ENCODE peak calls at places on chromosomes 4 and X, in five cellular contexts. One of them, this sample, is unnamed.

GRCh38 chr4:123398803-123399637 is 2.4 kb downstream of the SPRY1 start:
- DNase-seq in testis: peak
- DNase-seq in tibial artery: peak
- DNase-seq in cardiac muscle cell: peak
- DNase-seq in keratinocyte: no peak
- DNase-seq in this sample: peak

GRCh38 chr4:19580090-19580489 is 671.6 kb upstream of the SLIT2 start:
- DNase-seq in keratinocyte: no peak
- DNase-seq in cardiac muscle cell: peak
- DNase-seq in tibial artery: no peak
- DNase-seq in testis: no peak
- DNase-seq in this sample: no peak

GRCh38 chrX:63503541-63503940 is 152.4 kb upstream of the SPIN4 start:
- DNase-seq in keratinocyte: no peak
- DNase-seq in tibial artery: no peak
- DNase-seq in testis: no peak
- DNase-seq in cardiac muscle cell: peak
- DNase-seq in this sample: peak

GRCh38 chr4:129561886-129562285 is 465.9 kb downstream of the C4orf33 start:
- DNase-seq in cardiac muscle cell: no peak
- DNase-seq in keratinocyte: no peak
- DNase-seq in testis: no peak
- DNase-seq in tibial artery: no peak
- DNase-seq in this sample: no peak

GRCh38 chrX:135652602-135653001 is 60.8 kb upstream of the CT45A1 start:
- DNase-seq in tibial artery: no peak
- DNase-seq in keratinocyte: no peak
- DNase-seq in testis: no peak
- DNase-seq in cardiac muscle cell: no peak
- DNase-seq in this sample: no peak

GRCh38 chr4:145299380-145300076 is 119.1 kb upstream of the OTUD4 start:
- DNase-seq in keratinocyte: peak
- DNase-seq in tibial artery: no peak
- DNase-seq in cardiac muscle cell: peak
- DNase-seq in testis: no peak
- DNase-seq in this sample: no peak

GRCh38 chr4:106529348-106530033 is 160.9 kb upstream of the GIMD1 start:
- DNase-seq in cardiac muscle cell: peak
- DNase-seq in keratinocyte: peak
- DNase-seq in testis: no peak
- DNase-seq in tibial artery: no peak
- DNase-seq in this sample: no peak

GRCh38 chr4:87399148-87399547 is 8.2 kb upstream of the HSD17B11 start:
- DNase-seq in tibial artery: no peak
- DNase-seq in keratinocyte: no peak
- DNase-seq in cardiac muscle cell: no peak
- DNase-seq in testis: no peak
- DNase-seq in this sample: peak

GRCh38 chr4:26384380-26385057 is 63.7 kb downstream of the RBPJ start:
- DNase-seq in cardiac muscle cell: no peak
- DNase-seq in tibial artery: no peak
- DNase-seq in testis: no peak
- DNase-seq in keratinocyte: no peak
- DNase-seq in this sample: no peak

GRCh38 chrX:80511969-80512760 is 91.9 kb downstream of the TENT5D start:
- DNase-seq in testis: peak
- DNase-seq in cardiac muscle cell: peak
- DNase-seq in keratinocyte: no peak
- DNase-seq in tibial artery: no peak
- DNase-seq in this sample: peak

DNA sequence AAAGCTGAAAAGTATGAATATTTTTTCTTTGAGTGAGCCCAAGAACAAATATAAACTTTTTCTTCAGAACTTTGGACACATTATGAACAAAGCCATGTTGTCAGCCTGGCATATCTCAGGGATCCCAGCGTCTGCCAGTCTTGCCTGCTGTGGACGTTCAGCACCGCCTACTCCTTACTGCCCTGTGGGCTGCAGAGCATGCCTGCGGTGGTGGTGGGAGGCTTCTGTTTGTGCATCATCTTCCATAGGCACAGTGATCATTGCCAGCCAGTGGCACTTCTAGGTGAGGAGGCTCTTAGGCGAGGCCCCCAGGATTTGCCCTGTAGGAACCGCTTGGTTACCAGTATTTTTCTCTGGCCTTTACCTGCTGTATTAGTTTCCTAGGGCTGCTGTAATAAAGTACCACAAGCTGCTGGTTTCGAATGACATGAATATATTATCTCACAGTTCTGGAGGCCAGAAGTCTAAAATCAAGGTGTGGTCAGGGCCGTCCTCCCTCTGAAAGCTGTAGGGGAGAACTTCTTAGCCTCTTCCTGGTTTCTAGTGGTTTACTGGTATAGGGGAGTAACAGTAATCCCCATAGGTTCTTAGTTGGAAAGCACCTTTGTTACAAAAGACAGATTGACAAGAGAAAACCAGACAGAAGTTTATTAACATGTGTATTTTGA is 15.4 kb downstream of the ANXA3 start:
- DNase-seq in keratinocyte: no peak
- DNase-seq in testis: no peak
- DNase-seq in tibial artery: no peak
- DNase-seq in cardiac muscle cell: no peak
- DNase-seq in this sample: peak
- H3K27ac ChIP-seq in keratinocyte: peak
- H3K27ac ChIP-seq in testis: no peak
- H3K27ac ChIP-seq in tibial artery: no peak
- H3K27ac ChIP-seq in cardiac muscle cell: no peak
- H3K27ac ChIP-seq in this sample: peak

DNA sequence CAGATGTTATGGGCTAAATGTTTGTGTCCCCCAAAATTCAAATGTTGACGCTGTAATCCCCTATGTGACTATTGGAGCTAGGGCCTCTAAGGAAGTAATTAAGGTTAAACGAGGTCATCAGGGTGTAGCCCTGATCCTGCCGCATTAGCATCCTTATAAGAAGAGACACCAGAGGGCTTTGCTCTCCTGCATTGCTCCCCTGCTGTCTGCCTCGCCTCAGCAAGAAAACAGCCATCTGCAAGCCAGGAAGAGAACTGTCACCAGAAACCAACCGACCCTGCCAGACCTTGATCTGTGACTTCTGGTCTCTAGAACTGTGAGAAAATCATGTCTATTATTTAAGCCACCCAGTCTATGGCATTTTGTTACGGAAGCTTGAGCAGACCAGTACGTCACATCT is 331.9 kb downstream of the DCTD start:
- DNase-seq in cardiac muscle cell: no peak
- DNase-seq in tibial artery: no peak
- DNase-seq in keratinocyte: no peak
- DNase-seq in testis: no peak
- DNase-seq in this sample: peak
- H3K4me3 ChIP-seq in cardiac muscle cell: no peak
- H3K4me3 ChIP-seq in tibial artery: no peak
- H3K4me3 ChIP-seq in keratinocyte: no peak
- H3K4me3 ChIP-seq in testis: no peak
- H3K4me3 ChIP-seq in this sample: no peak

GRCh38 chr4:149031399-149031798 is 589.2 kb upstream of the NR3C2 start:
- DNase-seq in tibial artery: no peak
- DNase-seq in cardiac muscle cell: peak
- DNase-seq in testis: peak
- DNase-seq in keratinocyte: no peak
- DNase-seq in this sample: peak
- TF ChIP-seq CTCF in tibial artery: no peak
- TF ChIP-seq CTCF in cardiac muscle cell: peak
- TF ChIP-seq CTCF in testis: peak
- TF ChIP-seq CTCF in keratinocyte: peak
- TF ChIP-seq CTCF in this sample: peak

GRCh38 chr4:71498002-71498401 is 159.2 kb downstream of the SLC4A4 start:
- DNase-seq in testis: no peak
- DNase-seq in keratinocyte: no peak
- DNase-seq in tibial artery: no peak
- DNase-seq in cardiac muscle cell: peak
- DNase-seq in this sample: no peak

GRCh38 chr4:71497078-71497477 is 158.3 kb downstream of the SLC4A4 start:
- DNase-seq in cardiac muscle cell: no peak
- DNase-seq in keratinocyte: no peak
- DNase-seq in tibial artery: no peak
- DNase-seq in testis: no peak
- DNase-seq in this sample: no peak

GRCh38 chr4:71501992-71502391 is 163.2 kb downstream of the SLC4A4 start:
- DNase-seq in testis: no peak
- DNase-seq in cardiac muscle cell: no peak
- DNase-seq in keratinocyte: no peak
- DNase-seq in tibial artery: no peak
- DNase-seq in this sample: no peak

GRCh38 chr4:71495454-71495853 is 156.6 kb downstream of the SLC4A4 start:
- DNase-seq in testis: no peak
- DNase-seq in tibial artery: no peak
- DNase-seq in cardiac muscle cell: no peak
- DNase-seq in keratinocyte: no peak
- DNase-seq in this sample: no peak

DNA sequence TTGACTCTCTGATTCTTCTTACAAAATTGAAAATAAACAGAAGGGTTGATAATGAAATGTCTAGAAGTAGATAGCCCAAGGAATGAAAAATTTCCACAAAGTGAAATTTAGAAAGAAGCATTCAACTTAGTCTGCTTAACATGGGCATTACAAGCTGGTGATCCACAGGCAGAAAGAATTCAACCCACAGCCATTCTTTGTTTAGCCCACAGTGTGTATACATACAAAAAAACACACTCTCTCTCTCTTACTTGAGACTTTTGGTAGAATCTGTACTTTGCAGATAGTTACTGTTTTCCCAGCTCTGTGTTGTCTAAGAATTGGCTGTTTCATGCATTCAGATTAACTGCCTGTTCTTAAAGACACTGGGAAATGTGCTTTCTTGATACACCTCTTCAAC is 159.8 kb downstream of the SLC4A4 start:
- DNase-seq in cardiac muscle cell: no peak
- DNase-seq in keratinocyte: no peak
- DNase-seq in tibial artery: no peak
- DNase-seq in testis: no peak
- DNase-seq in this sample: no peak
- H3K27ac ChIP-seq in cardiac muscle cell: no peak
- H3K27ac ChIP-seq in keratinocyte: no peak
- H3K27ac ChIP-seq in tibial artery: no peak
- H3K27ac ChIP-seq in testis: no peak
- H3K27ac ChIP-seq in this sample: no peak

GRCh38 chrX:71111851-71112468 is 583 bp upstream of the IL2RG start:
- DNase-seq in tibial artery: no peak
- DNase-seq in testis: no peak
- DNase-seq in keratinocyte: no peak
- DNase-seq in cardiac muscle cell: no peak
- DNase-seq in this sample: no peak
- H3K4me3 ChIP-seq in tibial artery: no peak
- H3K4me3 ChIP-seq in testis: no peak
- H3K4me3 ChIP-seq in keratinocyte: no peak
- H3K4me3 ChIP-seq in cardiac muscle cell: no peak
- H3K4me3 ChIP-seq in this sample: no peak

GRCh38 chr4:181998588-181998987 is 244.6 kb upstream of the TENM3 start:
- DNase-seq in testis: no peak
- DNase-seq in cardiac muscle cell: peak
- DNase-seq in tibial artery: no peak
- DNase-seq in keratinocyte: no peak
- DNase-seq in this sample: no peak
- TF ChIP-seq CTCF in testis: no peak
- TF ChIP-seq CTCF in cardiac muscle cell: peak
- TF ChIP-seq CTCF in tibial artery: no peak
- TF ChIP-seq CTCF in keratinocyte: peak
- TF ChIP-seq CTCF in this sample: peak

DNA sequence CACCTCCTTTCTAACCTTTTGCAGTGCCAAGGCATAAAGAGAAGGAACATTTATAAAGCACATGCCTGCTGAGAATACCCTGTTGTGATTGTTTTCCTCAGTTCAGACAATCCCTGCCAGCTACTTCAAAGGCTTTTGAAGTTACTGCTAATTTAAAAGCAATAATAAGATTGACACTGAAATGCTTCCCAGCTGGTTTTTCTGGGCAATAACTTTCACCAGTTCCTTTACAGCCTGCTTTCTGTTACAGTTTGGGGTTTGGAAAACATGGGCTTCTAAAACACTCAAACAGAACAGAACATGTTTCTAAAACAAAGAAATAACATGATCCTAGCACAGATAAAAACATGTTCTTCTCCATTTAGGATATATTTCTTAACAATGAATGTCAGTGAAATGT is 232.3 kb upstream of the CPEB2 start:
- DNase-seq in keratinocyte: no peak
- DNase-seq in cardiac muscle cell: no peak
- DNase-seq in tibial artery: no peak
- DNase-seq in testis: no peak
- DNase-seq in this sample: no peak
- H3K27ac ChIP-seq in keratinocyte: no peak
- H3K27ac ChIP-seq in cardiac muscle cell: no peak
- H3K27ac ChIP-seq in tibial artery: no peak
- H3K27ac ChIP-seq in testis: no peak
- H3K27ac ChIP-seq in this sample: no peak

GRCh38 chr4:7839856-7840255 is 99.8 kb downstream of the AFAP1 start:
- DNase-seq in cardiac muscle cell: no peak
- DNase-seq in testis: no peak
- DNase-seq in tibial artery: no peak
- DNase-seq in keratinocyte: no peak
- DNase-seq in this sample: no peak

GRCh38 chr4:7844247-7844991 is 95.2 kb downstream of the AFAP1 start:
- DNase-seq in keratinocyte: peak
- DNase-seq in testis: peak
- DNase-seq in cardiac muscle cell: peak
- DNase-seq in tibial artery: peak
- DNase-seq in this sample: peak

GRCh38 chr4:7843831-7844230 is 95.8 kb downstream of the AFAP1 start:
- DNase-seq in keratinocyte: no peak
- DNase-seq in cardiac muscle cell: no peak
- DNase-seq in tibial artery: no peak
- DNase-seq in testis: no peak
- DNase-seq in this sample: no peak

GRCh38 chr4:7841071-7841470 is 98.6 kb downstream of the AFAP1 start:
- DNase-seq in keratinocyte: no peak
- DNase-seq in tibial artery: no peak
- DNase-seq in testis: no peak
- DNase-seq in cardiac muscle cell: no peak
- DNase-seq in this sample: no peak

DNA sequence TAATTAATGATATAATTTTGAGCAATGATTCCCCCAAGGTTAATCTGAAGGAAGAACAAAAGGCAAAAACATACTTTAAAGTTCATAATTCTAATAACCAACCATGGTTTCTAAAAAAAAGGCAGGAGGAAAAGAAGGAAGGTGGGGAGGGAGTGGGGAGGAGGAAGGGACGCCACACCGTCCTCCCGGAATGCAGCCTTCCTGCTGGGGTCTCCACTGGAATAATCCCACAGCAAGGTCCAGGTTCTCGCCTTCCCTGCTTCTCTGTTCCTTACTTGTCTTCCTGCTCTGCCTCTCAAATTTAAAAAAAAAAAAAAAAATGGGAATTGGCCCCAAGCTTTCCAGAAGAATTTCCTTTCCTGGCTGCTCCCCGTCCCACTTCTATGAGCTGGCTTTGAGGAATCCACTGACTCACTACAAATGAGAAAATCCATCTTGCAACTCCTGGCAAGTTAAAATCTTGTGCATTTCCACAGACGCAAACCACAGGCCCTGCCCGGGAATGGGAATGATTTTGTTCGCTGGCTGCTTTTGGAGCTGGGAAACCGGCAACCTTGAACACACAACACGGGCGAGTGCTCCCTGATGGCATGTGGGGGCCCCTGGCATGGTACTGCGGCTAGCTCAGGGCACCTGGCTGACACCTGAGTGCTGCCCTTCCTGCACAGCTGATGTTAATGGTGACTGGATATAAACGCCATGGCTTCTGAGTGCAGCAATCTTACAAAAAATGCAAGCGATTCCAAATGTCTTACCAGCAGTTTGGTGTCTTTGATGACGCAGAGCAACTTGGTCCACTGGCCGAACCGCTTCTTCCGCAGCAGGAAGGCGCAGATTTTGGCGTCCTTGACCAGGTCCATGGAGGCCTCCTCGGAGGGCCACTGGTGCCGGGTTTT is 97.0 kb downstream of the AFAP1 start:
- DNase-seq in testis: peak
- DNase-seq in tibial artery: peak
- DNase-seq in keratinocyte: peak
- DNase-seq in cardiac muscle cell: peak
- DNase-seq in this sample: no peak
- H3K4me3 ChIP-seq in testis: no peak
- H3K4me3 ChIP-seq in tibial artery: peak
- H3K4me3 ChIP-seq in keratinocyte: no peak
- H3K4me3 ChIP-seq in cardiac muscle cell: no peak
- H3K4me3 ChIP-seq in this sample: no peak